ENCODE peak calls at places on chromosomes 3 and 15, in six cellular contexts. C, R, P, W, N and F are unnamed samples.

GRCh38 chr15:98866503-98866902 is 141.1 kb downstream of the PGPEP1L start:
- DNase-seq in R (no peak), N (no peak), W (peak; percentile 86), C (no peak), P (no peak), F (no peak)

GRCh38 chr3:76970006-76970680 is 69.8 kb upstream of the ROBO2 start:
- DNase-seq in W (no peak), C (peak; percentile 4), N (no peak), R (no peak), P (no peak), F (no peak)

GRCh38 chr3:172868565-172869172 is 118.1 kb downstream of the ECT2 start:
- DNase-seq in W (no peak), N (no peak), P (no peak), C (no peak), R (no peak), F (no peak)

GRCh38 chr3:184559336-184559735 is 2.2 kb upstream of the EPHB3 start:
- DNase-seq in C (no peak), W (no peak), N (no peak), R (no peak), P (no peak), F (peak; percentile 84)

GRCh38 chr3:100893590-100893989 is 99.6 kb downstream of the ABI3BP start:
- DNase-seq in W (peak; percentile 66), N (no peak), C (peak; percentile 31), P (no peak), R (no peak), F (peak; percentile 50)

GRCh38 chr15:64089553-64090280 is 3.9 kb downstream of the CIAO2A start:
- DNase-seq in W (no peak), N (no peak), P (no peak), R (no peak), C (no peak), F (no peak)

GRCh38 chr3:133897547-133897946 is 1.9 kb upstream of the RAB6B start:
- DNase-seq in C (no peak), N (no peak), P (no peak), R (no peak), W (no peak), F (no peak)

GRCh38 chr3:128504957-128505730 is 12.1 kb upstream of the GATA2 start:
- DNase-seq in R (no peak), W (no peak), N (no peak), P (no peak), C (no peak), F (peak; percentile 37)

GRCh38 chr3:194832346-194833104 is 146.8 kb downstream of the FAM43A start:
- DNase-seq in W (peak; percentile 12), C (no peak), R (no peak), P (no peak), N (no peak), F (no peak)

GRCh38 chr3:41961061-41961749 is 698 bp downstream of the ULK4 start:
- DNase-seq in W (peak; percentile 35), P (peak; percentile 14), N (peak; percentile 55), C (peak; percentile 18), R (peak; percentile 53), F (peak; percentile 50)